ENCODE peak calls at places on chromosomes 12 and 14, in ten cellular contexts. I is IMR-90, Y is GM06990, D is mesothelial cell of epicardium, H is omental fat pad, K is adrenal gland, M is neural progenitor cell, E is astrocyte of the spinal cord, F is WERI-Rb-1, C is pancreas. S is an unnamed sample.

GRCh38 chr14:105161314-105161713 is 7.3 kb downstream of the JAG2 start:
- DNase-seq in D (no peak), M (no peak), H (no peak), K (no peak), Y (no peak), I (no peak), F (no peak), C (no peak), E (no peak), S (no peak)

GRCh38 chr12:63869656-63870055 is 25.2 kb downstream of the SRGAP1 start:
- DNase-seq in I (peak; percentile 50), C (no peak), E (peak; percentile 38), H (no peak), K (no peak), Y (no peak), F (no peak), D (no peak), M (no peak), S (no peak)

GRCh38 chr14:52610187-52610586 is 57.6 kb downstream of the GPR137C start:
- DNase-seq in K (no peak), E (no peak), F (no peak), Y (no peak), C (no peak), I (no peak), M (no peak), D (no peak), H (no peak), S (no peak)

GRCh38 chr12:85765443-85765842 is 70.8 kb downstream of the RASSF9 start:
- DNase-seq in H (no peak), K (peak; percentile 16), Y (no peak), M (no peak), E (no peak), D (no peak), C (no peak), F (no peak), I (no peak), S (no peak)

GRCh38 chr14:76090611-76091010 is 61.1 kb upstream of the GPATCH2L start:
- DNase-seq in D (no peak), K (no peak), F (no peak), I (no peak), M (no peak), H (no peak), Y (no peak), E (no peak), C (no peak), S (peak; percentile 5)

GRCh38 chr12:11810962-11811361 is 161.5 kb downstream of the ETV6 start:
- DNase-seq in Y (no peak), I (no peak), M (no peak), F (no peak), K (no peak), C (no peak), E (no peak), D (no peak), H (no peak), S (peak; percentile 28)

GRCh38 chr12:64737539-64737938 is 21.7 kb downstream of the GNS start:
- DNase-seq in K (no peak), C (no peak), Y (no peak), H (no peak), D (no peak), F (no peak), I (no peak), E (no peak), M (no peak), S (no peak)

GRCh38 chr14:73743431-73743931 is 29.3 kb upstream of the PNMA1 start:
- DNase-seq in F (no peak), D (no peak), E (no peak), M (no peak), Y (peak; percentile 65), H (no peak), C (no peak), I (no peak), K (peak; percentile 57), S (no peak)

GRCh38 chr14:60721331-60722162 is 2.6 kb downstream of the SIX4 start:
- DNase-seq in Y (peak; percentile 19), I (peak; percentile 84), C (peak; percentile 83), M (peak; percentile 82), F (peak; percentile 80), H (peak; percentile 42), K (peak; percentile 55), D (peak; percentile 79), E (peak; percentile 79), S (peak; percentile 46)

GRCh38 chr14:77882098-77882497 is 82.2 kb downstream of the ADCK1 start:
- DNase-seq in M (no peak), I (no peak), C (peak; percentile 69), F (no peak), H (no peak), E (no peak), K (no peak), D (no peak), Y (no peak), S (no peak)

GRCh38 chr12:30694971-30695326 is 720 bp downstream of the IPO8 start:
- DNase-seq in C (peak; percentile 70), M (peak; percentile 64), Y (no peak), D (peak; percentile 51), I (peak; percentile 35), H (no peak), K (peak; percentile 65), E (peak; percentile 53), F (peak; percentile 35), S (peak; percentile 37)

GRCh38 chr12:45494279-45494678 is 235.2 kb upstream of the ARID2 start:
- DNase-seq in H (no peak), M (no peak), Y (no peak), E (no peak), K (no peak), C (no peak), D (no peak), I (no peak), F (no peak), S (no peak)

DNA sequence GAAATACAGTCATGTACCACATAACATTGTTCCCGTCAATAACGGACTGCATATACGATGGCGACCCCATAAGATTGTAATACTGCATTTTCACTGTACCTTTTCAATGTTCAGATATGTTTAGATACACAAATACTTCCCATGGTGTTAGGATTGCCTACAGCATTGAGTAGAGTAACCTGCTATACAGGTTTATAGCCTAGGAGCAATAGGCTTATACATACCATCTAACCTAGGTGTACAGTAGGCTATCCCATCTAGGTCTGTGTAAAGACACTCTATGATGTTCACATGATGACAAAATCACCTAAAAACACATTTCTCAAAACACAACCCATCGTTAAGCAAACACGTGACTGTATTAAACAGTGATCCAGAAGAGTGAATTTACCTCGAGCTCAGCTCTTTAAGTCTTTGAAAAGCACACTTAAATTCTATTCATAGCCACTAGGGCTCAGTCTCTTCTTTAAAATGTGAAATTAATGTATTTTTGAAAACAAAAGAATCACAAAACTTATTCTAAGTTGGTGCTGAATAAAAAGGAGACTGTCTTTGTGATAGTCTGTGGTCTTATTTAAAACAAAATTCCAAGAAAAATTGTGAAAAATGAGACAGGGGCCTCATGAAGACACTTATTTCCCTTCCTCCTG is 239.1 kb upstream of the ARID2 start:
- DNase-seq in C (no peak), I (no peak), E (no peak), D (no peak), Y (no peak), K (no peak), H (no peak), M (no peak), F (no peak), S (no peak)
- TF ChIP-seq CTCF in C (no peak), I (no peak), E (no peak), D (no peak), Y (no peak), K (no peak), H (no peak), M (no peak), F (no peak), S (peak; percentile 6)

GRCh38 chr12:76546889-76547288 is 12.7 kb downstream of the OSBPL8 start:
- DNase-seq in I (no peak), M (peak; percentile 18), K (no peak), F (no peak), C (no peak), Y (no peak), D (no peak), H (no peak), E (no peak), S (no peak)

GRCh38 chr12:76545486-76545885 is 14.1 kb downstream of the OSBPL8 start:
- DNase-seq in C (no peak), H (no peak), M (no peak), K (no peak), F (no peak), E (no peak), D (no peak), I (no peak), Y (no peak), S (no peak)

GRCh38 chr12:76544601-76545261 is 14.8 kb downstream of the OSBPL8 start:
- DNase-seq in C (no peak), M (no peak), K (no peak), H (no peak), F (no peak), D (no peak), E (no peak), I (no peak), Y (no peak), S (no peak)

GRCh38 chr12:76542908-76543307 is 16.7 kb downstream of the OSBPL8 start:
- DNase-seq in K (no peak), C (no peak), H (no peak), M (no peak), Y (no peak), E (no peak), D (no peak), I (no peak), F (no peak), S (no peak)

DNA sequence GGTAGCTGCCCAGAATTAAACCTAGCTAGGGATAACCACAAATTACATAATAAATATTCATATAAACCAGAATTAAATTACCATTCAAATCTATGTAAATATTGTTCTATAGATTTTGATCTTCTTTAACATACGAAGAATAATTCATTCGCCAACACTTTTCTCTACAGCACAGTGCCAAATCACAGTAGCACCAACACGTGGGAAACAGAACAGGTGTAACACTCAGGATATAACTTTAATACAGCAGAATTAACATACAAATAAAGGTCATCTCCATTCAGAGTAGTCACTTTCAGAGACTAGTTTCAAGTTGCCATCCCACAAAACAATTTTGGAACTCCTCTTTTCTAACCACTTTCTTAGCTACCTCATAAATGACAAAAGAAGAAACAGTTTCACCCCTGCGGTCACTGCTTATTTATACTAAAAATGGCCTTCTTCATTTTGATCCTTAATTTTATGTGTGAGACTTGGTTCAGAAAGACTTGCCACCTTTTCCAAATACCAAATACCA is 15.7 kb downstream of the OSBPL8 start:
- DNase-seq in D (no peak), M (no peak), I (no peak), K (no peak), H (no peak), C (no peak), F (no peak), Y (no peak), E (no peak), S (no peak)
- TF ChIP-seq CTCF in D (no peak), M (no peak), I (no peak), K (no peak), H (no peak), C (no peak), F (no peak), Y (no peak), E (no peak), S (no peak)

GRCh38 chr12:32159381-32159780 is 52.7 kb downstream of the BICD1 start:
- DNase-seq in D (no peak), F (no peak), Y (no peak), C (no peak), I (no peak), M (no peak), K (no peak), H (no peak), E (no peak), S (no peak)
- TF ChIP-seq CTCF in D (no peak), F (no peak), Y (no peak), C (no peak), I (no peak), M (no peak), K (no peak), H (no peak), E (no peak), S (no peak)

GRCh38 chr14:85415015-85415712 is 114.8 kb upstream of the FLRT2 start:
- DNase-seq in F (no peak), E (peak; percentile 94), M (no peak), I (peak; percentile 93), K (peak; percentile 45), H (no peak), D (peak; percentile 46), Y (no peak), C (no peak), S (peak; percentile 97)
- TF ChIP-seq CTCF in F (no peak), E (peak; percentile 62), M (peak; percentile 29), I (peak; percentile 34), K (no peak), H (no peak), D (no peak), Y (no peak), C (no peak), S (peak; percentile 80)